ENCODE peak calls at places on chromosomes 13 and 19, in six cellular contexts. One of them, this sample, is unnamed. For H3K9me3, the result is how much of the 10 kb centered on the place peaks cover.

GRCh38 chr13:78022164-78022877 is 103.7 kb upstream of the EDNRB start:
- DNase-seq in neuronal stem cell: no peak
- DNase-seq in IMR-90: peak
- DNase-seq in trophoblast cell: no peak
- DNase-seq in H1: no peak
- DNase-seq in H9: no peak
- DNase-seq in this sample: peak

GRCh38 chr13:31998131-31998530 is 33.4 kb upstream of the FRY start:
- DNase-seq in trophoblast cell: peak
- DNase-seq in neuronal stem cell: no peak
- DNase-seq in H9: no peak
- DNase-seq in IMR-90: no peak
- DNase-seq in H1: no peak
- DNase-seq in this sample: no peak

GRCh38 chr19:2491130-2491801 is 15.3 kb downstream of the GADD45B start:
- DNase-seq in H1: no peak
- DNase-seq in H9: no peak
- DNase-seq in IMR-90: peak
- DNase-seq in neuronal stem cell: no peak
- DNase-seq in trophoblast cell: peak
- DNase-seq in this sample: peak

GRCh38 chr13:91767681-91768080 is 369.3 kb downstream of the GPC5 start:
- DNase-seq in H9: no peak
- DNase-seq in neuronal stem cell: no peak
- DNase-seq in IMR-90: no peak
- DNase-seq in trophoblast cell: no peak
- DNase-seq in H1: no peak
- DNase-seq in this sample: peak

GRCh38 chr19:37953125-37953524 is 46.1 kb downstream of the SIPA1L3 start:
- DNase-seq in IMR-90: no peak
- DNase-seq in trophoblast cell: no peak
- DNase-seq in H9: no peak
- DNase-seq in H1: no peak
- DNase-seq in neuronal stem cell: peak
- DNase-seq in this sample: no peak

GRCh38 chr13:35086667-35087066 is 144.6 kb downstream of the NBEA start:
- DNase-seq in neuronal stem cell: no peak
- DNase-seq in trophoblast cell: no peak
- DNase-seq in H1: no peak
- DNase-seq in IMR-90: no peak
- DNase-seq in H9: no peak
- DNase-seq in this sample: no peak

GRCh38 chr19:11361037-11361770 is 6.0 kb downstream of the PLPPR2 start:
- DNase-seq in neuronal stem cell: peak
- DNase-seq in trophoblast cell: peak
- DNase-seq in IMR-90: no peak
- DNase-seq in H1: peak
- DNase-seq in H9: peak
- DNase-seq in this sample: no peak

GRCh38 chr19:35919306-35919705 is 11.2 kb upstream of the TYROBP start:
- DNase-seq in H9: no peak
- DNase-seq in trophoblast cell: no peak
- DNase-seq in neuronal stem cell: no peak
- DNase-seq in IMR-90: no peak
- DNase-seq in H1: no peak
- DNase-seq in this sample: no peak

GRCh38 chr19:16338470-16339360 is 14.1 kb downstream of the KLF2 start:
- DNase-seq in H1: no peak
- DNase-seq in neuronal stem cell: no peak
- DNase-seq in IMR-90: peak
- DNase-seq in H9: no peak
- DNase-seq in trophoblast cell: no peak
- DNase-seq in this sample: peak

GRCh38 chr19:50564229-50565105 is 3.8 kb downstream of the LRRC4B start:
- DNase-seq in neuronal stem cell: no peak
- DNase-seq in IMR-90: no peak
- DNase-seq in H1: no peak
- DNase-seq in H9: no peak
- DNase-seq in trophoblast cell: no peak
- DNase-seq in this sample: no peak

GRCh38 chr19:6431891-6432290 is 1.7 kb downstream of the SLC25A41 start:
- DNase-seq in H9: no peak
- DNase-seq in neuronal stem cell: no peak
- DNase-seq in trophoblast cell: no peak
- DNase-seq in H1: no peak
- DNase-seq in IMR-90: no peak
- DNase-seq in this sample: no peak

GRCh38 chr19:23366437-23366836 is 28.8 kb downstream of the ZNF91 start:
- DNase-seq in H9: no peak
- DNase-seq in H1: no peak
- DNase-seq in neuronal stem cell: no peak
- DNase-seq in trophoblast cell: no peak
- DNase-seq in IMR-90: no peak
- DNase-seq in this sample: no peak
- H3K9me3 ChIP-seq in H9: under half
- H3K9me3 ChIP-seq in H1: half or more
- H3K9me3 ChIP-seq in neuronal stem cell: under half
- H3K9me3 ChIP-seq in trophoblast cell: under half
- H3K9me3 ChIP-seq in IMR-90: half or more
- H3K9me3 ChIP-seq in this sample: half or more

DNA sequence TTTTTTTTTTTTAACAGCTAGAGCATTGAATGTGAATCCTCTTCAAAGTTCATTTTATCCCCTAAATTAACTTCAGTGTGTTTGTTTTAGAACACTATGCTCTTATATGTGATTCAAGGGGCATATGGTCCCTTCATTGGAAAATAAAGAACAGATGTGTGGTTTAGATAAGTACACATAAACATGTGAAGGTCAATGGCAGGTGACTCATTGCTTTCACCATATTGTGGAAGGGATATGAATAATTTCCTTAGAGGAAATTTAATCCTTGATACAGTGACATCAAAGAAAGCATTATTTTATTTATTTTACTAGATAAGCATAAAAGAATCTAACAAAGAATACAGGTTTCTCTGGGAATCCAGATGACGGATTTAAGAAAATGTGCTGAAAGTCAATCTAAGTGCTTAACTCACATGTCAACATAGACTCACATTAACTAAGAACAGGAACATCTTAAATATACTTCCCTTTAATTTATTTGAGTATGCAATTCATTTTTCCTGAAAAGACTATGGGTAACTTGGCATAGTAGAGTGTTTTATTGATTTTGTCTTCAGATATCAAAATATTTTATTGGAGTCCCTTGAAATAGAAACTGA is 373.4 kb downstream of the KCTD12 start:
- DNase-seq in H1: no peak
- DNase-seq in H9: no peak
- DNase-seq in trophoblast cell: no peak
- DNase-seq in IMR-90: peak
- DNase-seq in neuronal stem cell: no peak
- DNase-seq in this sample: peak
- H2BK120ac ChIP-seq in H1: no peak
- H2BK120ac ChIP-seq in H9: no peak
- H2BK120ac ChIP-seq in trophoblast cell: no peak
- H2BK120ac ChIP-seq in IMR-90: no peak
- H2BK120ac ChIP-seq in neuronal stem cell: no peak
- H2BK120ac ChIP-seq in this sample: no peak

GRCh38 chr19:44254496-44254895 is 5.2 kb upstream of the ZNF233 start:
- DNase-seq in trophoblast cell: no peak
- DNase-seq in neuronal stem cell: no peak
- DNase-seq in H9: no peak
- DNase-seq in IMR-90: no peak
- DNase-seq in H1: no peak
- DNase-seq in this sample: no peak
- H3K9me3 ChIP-seq in trophoblast cell: under half
- H3K9me3 ChIP-seq in neuronal stem cell: under half
- H3K9me3 ChIP-seq in H9: under half
- H3K9me3 ChIP-seq in IMR-90: under half
- H3K9me3 ChIP-seq in H1: under half
- H3K9me3 ChIP-seq in this sample: half or more

GRCh38 chr13:28753946-28754345 is 35.2 kb upstream of the SLC46A3 start:
- DNase-seq in neuronal stem cell: no peak
- DNase-seq in trophoblast cell: peak
- DNase-seq in IMR-90: no peak
- DNase-seq in H1: peak
- DNase-seq in H9: no peak
- DNase-seq in this sample: no peak

GRCh38 chr13:28753208-28753892 is 34.6 kb upstream of the SLC46A3 start:
- DNase-seq in neuronal stem cell: no peak
- DNase-seq in trophoblast cell: peak
- DNase-seq in IMR-90: peak
- DNase-seq in H1: peak
- DNase-seq in H9: peak
- DNase-seq in this sample: peak

GRCh38 chr13:28755546-28755870 is 36.7 kb upstream of the SLC46A3 start:
- DNase-seq in IMR-90: no peak
- DNase-seq in H9: no peak
- DNase-seq in neuronal stem cell: no peak
- DNase-seq in H1: no peak
- DNase-seq in trophoblast cell: no peak
- DNase-seq in this sample: no peak

GRCh38 chr13:28751210-28751935 is 32.6 kb upstream of the SLC46A3 start:
- DNase-seq in H9: no peak
- DNase-seq in H1: no peak
- DNase-seq in neuronal stem cell: no peak
- DNase-seq in IMR-90: no peak
- DNase-seq in trophoblast cell: peak
- DNase-seq in this sample: no peak

DNA sequence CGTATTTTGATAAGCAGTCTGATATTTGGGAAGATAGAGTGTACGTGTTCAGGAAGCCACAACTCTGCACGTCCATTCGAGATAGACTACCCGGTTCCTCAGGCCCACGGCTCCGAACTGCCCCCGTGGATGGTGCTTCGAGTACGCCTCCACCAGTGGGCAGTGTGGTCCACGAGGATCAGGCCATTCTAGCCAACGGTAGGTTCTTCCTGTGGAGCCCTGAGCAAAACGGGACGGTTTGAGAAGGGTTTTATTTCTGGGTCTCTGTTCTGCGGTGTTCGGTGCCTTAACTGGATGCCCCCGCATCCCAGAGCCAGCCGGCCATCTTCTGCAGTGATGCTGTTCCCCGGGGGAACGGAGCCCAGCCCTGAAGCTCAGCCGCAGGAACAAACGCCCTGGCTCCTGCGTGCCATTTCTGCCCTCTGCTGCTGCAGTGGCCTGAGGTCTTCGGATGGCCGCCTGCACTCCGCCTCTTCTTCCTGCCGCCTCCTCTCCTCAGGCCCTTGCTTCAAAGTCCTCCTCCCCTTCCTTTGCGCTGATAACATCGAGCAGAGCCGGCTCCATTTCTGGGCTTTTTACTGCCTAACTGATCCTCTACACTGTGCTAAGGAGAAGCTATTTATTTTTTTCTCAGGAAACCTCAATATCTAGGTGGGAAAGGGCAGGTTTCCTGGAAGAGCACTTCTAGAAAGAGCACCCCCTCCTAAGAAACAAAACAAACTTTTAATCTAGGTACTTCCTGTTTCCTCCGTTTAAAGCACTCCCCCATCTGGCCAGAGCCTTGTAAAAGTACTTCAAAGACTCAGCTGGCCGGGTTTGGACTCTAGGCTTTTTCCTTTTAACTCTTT is 36.2 kb upstream of the SLC46A3 start:
- DNase-seq in neuronal stem cell: no peak
- DNase-seq in H1: peak
- DNase-seq in trophoblast cell: no peak
- DNase-seq in H9: peak
- DNase-seq in IMR-90: peak
- DNase-seq in this sample: peak
- H2BK120ac ChIP-seq in neuronal stem cell: no peak
- H2BK120ac ChIP-seq in H1: peak
- H2BK120ac ChIP-seq in trophoblast cell: peak
- H2BK120ac ChIP-seq in H9: no peak
- H2BK120ac ChIP-seq in IMR-90: peak
- H2BK120ac ChIP-seq in this sample: peak

GRCh38 chr19:19817357-19817756 is 4.2 kb downstream of the ZNF506 start:
- DNase-seq in H1: no peak
- DNase-seq in trophoblast cell: no peak
- DNase-seq in H9: no peak
- DNase-seq in IMR-90: no peak
- DNase-seq in neuronal stem cell: no peak
- DNase-seq in this sample: no peak
- H3K9me3 ChIP-seq in H1: under half
- H3K9me3 ChIP-seq in trophoblast cell: under half
- H3K9me3 ChIP-seq in H9: under half
- H3K9me3 ChIP-seq in IMR-90: under half
- H3K9me3 ChIP-seq in neuronal stem cell: under half
- H3K9me3 ChIP-seq in this sample: half or more

GRCh38 chr19:18362934-18363542 is 22.6 kb downstream of the PGPEP1 start:
- DNase-seq in H9: no peak
- DNase-seq in neuronal stem cell: no peak
- DNase-seq in H1: no peak
- DNase-seq in IMR-90: no peak
- DNase-seq in trophoblast cell: no peak
- DNase-seq in this sample: no peak
- H2BK120ac ChIP-seq in H9: no peak
- H2BK120ac ChIP-seq in neuronal stem cell: no peak
- H2BK120ac ChIP-seq in H1: no peak
- H2BK120ac ChIP-seq in IMR-90: peak
- H2BK120ac ChIP-seq in trophoblast cell: peak
- H2BK120ac ChIP-seq in this sample: peak

DNA sequence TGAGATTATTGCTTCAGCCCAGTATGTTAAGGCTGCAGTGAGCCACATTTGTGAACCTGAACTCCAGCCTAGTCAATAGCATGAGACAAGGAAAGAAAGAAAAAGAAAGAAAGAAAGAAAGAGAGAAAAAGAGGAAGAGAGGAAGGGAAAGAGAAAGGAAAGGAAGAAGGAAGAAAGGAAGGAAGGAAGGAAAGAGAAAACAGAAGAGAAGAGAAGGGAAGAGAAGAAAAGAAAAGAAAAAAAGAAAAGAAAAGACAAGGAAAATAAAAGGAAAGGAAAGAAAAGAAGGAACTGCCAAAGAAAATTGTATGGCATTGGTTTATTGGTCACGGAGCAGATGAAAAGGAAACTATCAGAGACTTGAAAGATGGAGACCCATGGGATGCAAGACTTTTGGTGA is 1158.8 kb downstream of the OLFM4 start:
- DNase-seq in H1: no peak
- DNase-seq in IMR-90: no peak
- DNase-seq in neuronal stem cell: no peak
- DNase-seq in trophoblast cell: no peak
- DNase-seq in H9: no peak
- DNase-seq in this sample: no peak
- H3K9me3 ChIP-seq in H1: under half
- H3K9me3 ChIP-seq in IMR-90: under half
- H3K9me3 ChIP-seq in neuronal stem cell: under half
- H3K9me3 ChIP-seq in trophoblast cell: under half
- H3K9me3 ChIP-seq in H9: under half
- H3K9me3 ChIP-seq in this sample: under half